ENCODE peak calls at places on chromosomes 5 and 9, in eight cellular contexts. I is pancreas; R is WERI-Rb-1; P is CD4-positive, CD25-positive, alpha-beta regulatory T cell; C is left lung; B is aorta; U is heart right ventricle; L is neural progenitor cell. F is an unnamed sample.

GRCh38 chr9:34493972-34494535 is 28.7 kb downstream of the ENHO start:
- DNase-seq in B (peak; percentile 68), I (peak; percentile 11), P (no peak), U (peak; percentile 70), L (peak; percentile 84), C (peak; percentile 40), R (no peak), F (no peak)

GRCh38 chr5:92945630-92946097 is 635.4 kb downstream of the NR2F1-AS1 start:
- DNase-seq in B (no peak), P (no peak), R (no peak), U (no peak), I (no peak), C (no peak), L (peak; percentile 19), F (no peak)

GRCh38 chr9:571066-571465 is 270.4 kb upstream of the DMRT1 start:
- DNase-seq in R (no peak), I (peak; percentile 43), B (no peak), L (no peak), U (no peak), C (no peak), P (no peak), F (no peak)

GRCh38 chr5:93158841-93159240 is 422.2 kb downstream of the NR2F1-AS1 start:
- DNase-seq in B (no peak), R (no peak), C (no peak), I (no peak), U (no peak), L (no peak), P (no peak), F (no peak)

GRCh38 chr5:95027775-95028174 is 257.1 kb downstream of the MCTP1 start:
- DNase-seq in R (no peak), U (no peak), P (no peak), L (no peak), C (no peak), B (no peak), I (no peak), F (no peak)

GRCh38 chr9:80305136-80305535 is 733.4 kb downstream of the TLE4 start:
- DNase-seq in I (no peak), R (no peak), U (no peak), L (no peak), C (no peak), P (no peak), B (no peak), F (no peak)

GRCh38 chr5:73955447-73955846 is 329.5 kb downstream of the ARHGEF28 start:
- DNase-seq in R (no peak), B (no peak), U (no peak), C (no peak), P (no peak), I (no peak), L (no peak), F (peak; percentile 78)

GRCh38 chr5:139482050-139482889 is at the start of gene STING1:
- DNase-seq in U (peak; percentile 85), P (peak; percentile 48), B (peak; percentile 95), R (no peak), L (no peak), C (peak; percentile 92), I (peak; percentile 48), F (no peak)

GRCh38 chr9:32456564-32456963 is 69.4 kb downstream of the RIGI start:
- DNase-seq in B (no peak), I (no peak), U (no peak), C (no peak), R (no peak), L (no peak), P (no peak), F (no peak)

GRCh38 chr9:70044450-70045307 is 1.0 kb downstream of the MAMDC2 start:
- DNase-seq in R (no peak), B (no peak), P (no peak), C (no peak), L (peak; percentile 67), U (no peak), I (no peak), F (no peak)

GRCh38 chr9:16247188-16247875 is 623.1 kb downstream of the BNC2 start:
- DNase-seq in R (no peak), B (peak; percentile 56), C (no peak), U (no peak), P (no peak), L (no peak), I (no peak), F (no peak)

GRCh38 chr5:120512068-120512467 is 48.0 kb downstream of the PRR16 start:
- DNase-seq in C (no peak), L (peak; percentile 33), U (no peak), R (no peak), B (no peak), I (no peak), P (no peak), F (no peak)
- H3K27ac ChIP-seq in C (no peak overlapping the region), L (no peak overlapping the region), U (no peak overlapping the region), R (no peak overlapping the region), B (no peak overlapping the region), I (no peak overlapping the region), P (no peak overlapping the region), F (no peak overlapping the region)

GRCh38 chr5:132226516-132227234 is 978 bp downstream of the P4HA2 start:
- DNase-seq in P (no peak), L (no peak), C (peak; percentile 45), R (peak; percentile 8), I (peak; percentile 37), B (peak; percentile 62), U (peak; percentile 25), F (no peak)

GRCh38 chr5:132223861-132224260 is 3.8 kb downstream of the P4HA2 start:
- DNase-seq in P (no peak), B (no peak), C (no peak), I (no peak), R (no peak), L (no peak), U (no peak), F (no peak)

GRCh38 chr5:132227235-132227484 is 493 bp downstream of the P4HA2 start:
- DNase-seq in P (no peak), B (no peak), L (no peak), I (no peak), R (no peak), U (no peak), C (no peak), F (no peak)

GRCh38 chr5:132224721-132225120 is 2.9 kb downstream of the P4HA2 start:
- DNase-seq in I (no peak), B (no peak), C (peak; percentile 69), L (no peak), U (peak; percentile 2), P (no peak), R (peak; percentile 67), F (no peak)

DNA sequence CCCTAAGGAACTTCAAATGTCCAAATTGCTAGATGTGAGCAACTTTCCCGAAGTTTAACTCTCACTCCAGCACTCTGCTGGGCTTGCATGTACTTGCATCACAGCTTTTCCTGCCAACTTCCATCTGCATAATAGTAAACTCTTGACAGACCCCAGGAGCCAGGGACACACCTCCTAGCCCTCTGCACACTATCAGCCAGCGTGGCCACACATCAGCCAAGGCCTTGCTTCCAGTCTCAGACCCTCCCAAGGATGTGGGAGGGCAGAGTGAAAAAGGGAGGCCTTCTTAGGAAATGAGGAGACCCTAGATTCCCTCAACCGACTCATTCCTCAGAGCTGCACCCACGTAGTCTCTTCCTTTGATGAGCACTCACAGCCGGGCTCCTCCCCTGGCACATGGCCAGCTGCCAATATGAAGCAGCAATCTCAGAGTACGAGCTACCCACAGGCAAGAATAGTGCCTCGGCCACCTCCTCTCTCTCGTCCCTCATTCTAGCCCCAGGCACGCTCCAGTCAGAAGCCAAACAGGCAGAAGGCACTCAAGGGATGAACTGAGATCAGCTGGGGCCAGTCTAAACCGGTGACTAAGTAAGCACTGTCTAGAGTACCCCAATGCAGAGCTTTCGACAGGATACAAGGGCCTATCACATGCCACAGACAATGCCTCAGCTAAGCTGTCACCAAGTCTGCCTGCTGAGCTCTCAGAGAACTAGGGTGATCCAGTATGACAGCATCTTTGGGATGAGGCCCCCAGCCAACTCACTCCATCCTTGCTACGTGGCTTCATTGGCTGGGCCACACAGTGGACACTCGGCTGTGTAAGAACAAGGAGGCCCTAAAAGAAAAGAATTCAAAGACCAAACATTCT is 2.3 kb downstream of the P4HA2 start:
- DNase-seq in C (peak; percentile 54), B (peak; percentile 67), I (peak; percentile 48), P (no peak), L (no peak), R (peak; percentile 85), U (peak; percentile 47), F (peak; percentile 67)
- H3K4me3 ChIP-seq in C (no peak overlapping the region), B (peak overlapping the region; percentile 6), I (peak overlapping the region; percentile 68), P (no peak overlapping the region), L (no peak overlapping the region), R (peak overlapping the region; percentile 31), U (no peak overlapping the region), F (peak overlapping the region; percentile 88)

GRCh38 chr5:1446602-1447343 is 1.5 kb upstream of the SLC6A3 start:
- DNase-seq in R (peak; percentile 8), C (peak; percentile 13), L (peak; percentile 18), P (no peak), U (no peak), I (no peak), B (no peak), F (no peak)

GRCh38 chr5:1449081-1449630 is 3.9 kb upstream of the SLC6A3 start:
- DNase-seq in R (peak; percentile 1), P (no peak), C (peak; percentile 3), U (no peak), I (no peak), B (no peak), L (no peak), F (peak; percentile 5)

GRCh38 chr5:1445895-1446601 is 808 bp upstream of the SLC6A3 start:
- DNase-seq in P (no peak), I (no peak), C (peak; percentile 27), L (peak; percentile 49), U (no peak), R (no peak), B (no peak), F (peak; percentile 23)

GRCh38 chr5:1447772-1448361 is 2.6 kb upstream of the SLC6A3 start:
- DNase-seq in B (no peak), C (peak; percentile 14), L (no peak), P (no peak), I (no peak), U (no peak), R (peak; percentile 8), F (no peak)

GRCh38 chr5:1448511-1449011 is 3.3 kb upstream of the SLC6A3 start:
- DNase-seq in B (no peak), I (no peak), U (no peak), P (no peak), L (no peak), R (peak; percentile 5), C (peak; percentile 4), F (no peak)
- H3K27me3 ChIP-seq in B (no peaks in the 10 kb centered on the region), I (peaks cover 23% of the 10 kb centered on the region), U (peaks cover 40% of the 10 kb centered on the region), P (peaks cover 4% of the 10 kb centered on the region), L (peaks cover 88% of the 10 kb centered on the region), R (peaks cover 15% of the 10 kb centered on the region), C (peaks cover 31% of the 10 kb centered on the region), F (peaks cover 45% of the 10 kb centered on the region)

GRCh38 chr5:143312822-143313221 is 90.7 kb downstream of the NR3C1 start:
- DNase-seq in B (no peak), L (no peak), P (no peak), R (no peak), U (no peak), I (no peak), C (no peak), F (no peak)

GRCh38 chr5:143311955-143312354 is 91.5 kb downstream of the NR3C1 start:
- DNase-seq in B (no peak), C (no peak), I (no peak), L (no peak), R (no peak), P (no peak), U (no peak), F (no peak)

GRCh38 chr5:143311428-143311827 is 92.1 kb downstream of the NR3C1 start:
- DNase-seq in R (no peak), L (no peak), C (no peak), I (no peak), B (no peak), U (no peak), P (no peak), F (no peak)

GRCh38 chr5:143308726-143309125 is 94.8 kb downstream of the NR3C1 start:
- DNase-seq in U (no peak), I (no peak), B (no peak), P (no peak), R (no peak), L (no peak), C (no peak), F (no peak)

GRCh38 chr5:143309661-143310431 is 93.6 kb downstream of the NR3C1 start:
- DNase-seq in C (no peak), I (no peak), R (no peak), U (no peak), L (no peak), B (no peak), P (no peak), F (no peak)
- H3K27ac ChIP-seq in C (peak overlapping the region; percentile 25), I (no peak overlapping the region), R (no peak overlapping the region), U (no peak overlapping the region), L (no peak overlapping the region), B (no peak overlapping the region), P (no peak overlapping the region), F (peak overlapping the region; percentile 31)